ENCODE peak calls at places on chromosomes 2 and 18, in six cellular contexts. R is HCT116, O is GM12878, F is K562, B is HepG2, E is SK-N-SH. G is an unnamed sample.

GRCh38 chr2:107595749-107596148 is 230.9 kb upstream of the RGPD4 start:
- DNase-seq in R (no peak), O (no peak), F (no peak), B (no peak), E (no peak), G (no peak)

GRCh38 chr18:56068030-56068671 is 480.2 kb upstream of the TCF4 start:
- DNase-seq in R (no peak), O (no peak), F (no peak), B (no peak), E (peak), G (no peak)

GRCh38 chr2:3780477-3781402 is 77.4 kb downstream of the DCDC2C start:
- DNase-seq in R (peak), O (peak), F (peak), B (peak), E (peak), G (peak)

GRCh38 chr2:118046628-118047210 is 32.8 kb upstream of the CCDC93 start:
- DNase-seq in R (peak), O (no peak), F (no peak), B (peak), E (peak), G (peak)

GRCh38 chr2:106990307-106990706 is 104.3 kb upstream of the ST6GAL2 start:
- DNase-seq in R (no peak), O (no peak), F (no peak), B (no peak), E (no peak), G (no peak)

GRCh38 chr2:46643493-46643892 is 164.1 kb downstream of the TMEM247 start:
- DNase-seq in R (no peak), O (no peak), F (peak), B (no peak), E (no peak), G (no peak)

GRCh38 chr2:85893428-85894258 is 4.9 kb upstream of the ST3GAL5 start:
- DNase-seq in R (no peak), O (no peak), F (no peak), B (no peak), E (no peak), G (no peak)

GRCh38 chr2:240045098-240045497 is 8.2 kb downstream of the OR6B3 start:
- DNase-seq in R (no peak), O (no peak), F (no peak), B (no peak), E (no peak), G (no peak)

GRCh38 chr2:88639865-88640264 is 12.6 kb upstream of the EIF2AK3 start:
- DNase-seq in R (no peak), O (no peak), F (no peak), B (peak), E (no peak), G (no peak)

GRCh38 chr18:56901919-56902318 is 245.0 kb upstream of the BOD1L2 start:
- DNase-seq in R (no peak), O (no peak), F (no peak), B (no peak), E (no peak), G (no peak)

GRCh38 chr2:96762529-96763253 is 2.0 kb downstream of the CNNM4 start:
- DNase-seq in R (no peak), O (no peak), F (no peak), B (no peak), E (no peak), G (no peak)

GRCh38 chr2:31129835-31130561 is 8.2 kb downstream of the GALNT14 start:
- DNase-seq in R (no peak), O (no peak), F (no peak), B (no peak), E (peak), G (no peak)

GRCh38 chr18:43486462-43486861 is 209.2 kb upstream of the SYT4 start:
- DNase-seq in R (peak), O (no peak), F (no peak), B (no peak), E (no peak), G (peak)

GRCh38 chr18:41395695-41396094 is 559.3 kb upstream of the PIK3C3 start:
- DNase-seq in R (no peak), O (no peak), F (no peak), B (no peak), E (no peak), G (no peak)

GRCh38 chr2:54768772-54769428 is 45.4 kb downstream of the EML6 start:
- DNase-seq in R (no peak), O (no peak), F (no peak), B (no peak), E (peak), G (no peak)

GRCh38 chr2:213317929-213318328 is 33.7 kb downstream of the SPAG16 start:
- DNase-seq in R (no peak), O (no peak), F (no peak), B (no peak), E (no peak), G (no peak)

GRCh38 chr2:25131567-25132295 is 36.6 kb downstream of the POMC start:
- DNase-seq in R (no peak), O (no peak), F (peak), B (no peak), E (no peak), G (no peak)

GRCh38 chr2:161844845-161845244 is 220.6 kb downstream of the SLC4A10 start:
- DNase-seq in R (no peak), O (no peak), F (no peak), B (peak), E (no peak), G (no peak)

GRCh38 chr18:51028201-51028805 is 1.7 kb upstream of the SMAD4 start:
- DNase-seq in R (peak), O (no peak), F (no peak), B (peak), E (no peak), G (no peak)

GRCh38 chr2:135745545-135745944 is 3.9 kb downstream of the UBXN4 start:
- DNase-seq in R (no peak), O (no peak), F (no peak), B (no peak), E (no peak), G (no peak)
- H3K9ac ChIP-seq in R (no peak), O (no peak), F (no peak), B (no peak), E (no peak), G (no peak)

DNA sequence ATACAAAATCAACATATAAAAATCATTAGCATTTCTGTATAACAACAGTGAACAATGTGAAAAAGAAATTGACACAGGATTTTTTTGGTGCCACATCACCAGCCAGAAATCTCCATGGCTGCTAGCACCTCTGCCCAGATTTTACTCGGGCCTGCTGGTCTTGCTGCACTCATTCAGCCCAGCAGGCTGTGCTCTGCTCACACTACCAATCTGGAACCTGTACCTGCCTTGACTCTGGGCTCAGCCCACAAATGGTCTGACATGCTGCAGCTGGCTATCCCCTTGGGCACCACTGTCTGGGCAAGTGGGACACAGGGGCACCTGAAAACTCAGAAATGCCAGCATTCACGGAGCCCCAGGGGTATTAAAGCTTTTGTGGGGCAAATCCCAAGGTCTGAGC is 392.5 kb upstream of the NRXN1 start:
- DNase-seq in R (peak), O (no peak), F (no peak), B (no peak), E (no peak), G (no peak)
- TF ChIP-seq YY1 in R (no peak), O (no peak), F (no peak), B (no peak), E (no peak), G (no peak)

GRCh38 chr2:20675701-20676352 is 8.9 kb downstream of the GDF7 start:
- DNase-seq in R (no peak), O (peak), F (no peak), B (peak), E (no peak), G (no peak)
- H3K9ac ChIP-seq in R (no peak), O (no peak), F (no peak), B (peak), E (no peak), G (no peak)

GRCh38 chr2:64692401-64692800 is 38.7 kb upstream of the SERTAD2 start:
- DNase-seq in R (no peak), O (no peak), F (no peak), B (no peak), E (no peak), G (no peak)
- TF ChIP-seq YY1 in R (no peak), O (no peak), F (no peak), B (no peak), E (no peak), G (no peak)

GRCh38 chr2:69428981-69429380 is 8.3 kb downstream of the NFU1 start:
- DNase-seq in R (no peak), O (no peak), F (no peak), B (no peak), E (no peak), G (no peak)
- H3K9ac ChIP-seq in R (no peak), O (no peak), F (no peak), B (no peak), E (no peak), G (no peak)

GRCh38 chr2:17959356-17959755 is 80.9 kb downstream of the KCNS3 start:
- DNase-seq in R (no peak), O (no peak), F (no peak), B (no peak), E (no peak), G (no peak)
- TF ChIP-seq YY1 in R (no peak), O (no peak), F (no peak), B (no peak), E (no peak), G (no peak)

GRCh38 chr2:156841321-156841720 is 405.1 kb downstream of the GPD2 start:
- DNase-seq in R (no peak), O (no peak), F (no peak), B (no peak), E (no peak), G (no peak)
- H3K9ac ChIP-seq in R (no peak), O (no peak), F (no peak), B (no peak), E (no peak), G (no peak)

G was measured in NT2/D1.